ENCODE peak calls at places on chromosome 1, in four cellular contexts. K is mesendoderm, R is H9, F is IMR-90. E is an unnamed sample.

GRCh38 chr1:179840107-179840506 is 37.5 kb downstream of the TOR1AIP2 start:
- DNase-seq in K (no peak), R (no peak), F (no peak), E (no peak)

GRCh38 chr1:36528361-36529349 is 45.9 kb upstream of the CSF3R start:
- DNase-seq in K (peak; percentile 68), R (peak; percentile 56), F (no peak), E (no peak)

GRCh38 chr1:92933459-92933858 is 27.8 kb downstream of the DIPK1A start:
- DNase-seq in K (no peak), R (no peak), F (peak; percentile 47), E (no peak)

GRCh38 chr1:8880068-8880676 is 1.7 kb upstream of the ENO1 start:
- DNase-seq in K (peak; percentile 88), R (peak; percentile 51), F (peak; percentile 97), E (no peak)

GRCh38 chr1:245156041-245156735 is 1.4 kb downstream of the KIF26B start:
- DNase-seq in K (peak; percentile 89), R (peak; percentile 89), F (peak; percentile 65), E (peak; percentile 76)

GRCh38 chr1:45221716-45222115 is 15.3 kb upstream of the ZSWIM5 start:
- DNase-seq in K (no peak), R (no peak), F (no peak), E (no peak)

GRCh38 chr1:212557739-212558664 is 50.6 kb upstream of the ATF3 start:
- DNase-seq in K (peak; percentile 83), R (peak; percentile 61), F (peak; percentile 8), E (peak; percentile 21)

GRCh38 chr1:55329826-55330432 is 114.8 kb upstream of the USP24 start:
- DNase-seq in K (no peak), R (no peak), F (no peak), E (no peak)

GRCh38 chr1:61472876-61473275 is 252.1 kb downstream of the TM2D1 start:
- DNase-seq in K (no peak), R (no peak), F (no peak), E (no peak)

GRCh38 chr1:206555473-206555935 is 48.2 kb downstream of the RASSF5 start:
- DNase-seq in K (no peak), R (peak; percentile 37), F (no peak), E (no peak)

GRCh38 chr1:54956726-54957125 is 23.7 kb upstream of the TMEM61 start:
- DNase-seq in K (no peak), R (no peak), F (no peak), E (no peak)

GRCh38 chr1:73813726-73814125 is 384.2 kb downstream of the LRRIQ3 start:
- DNase-seq in K (no peak), R (no peak), F (no peak), E (no peak)

GRCh38 chr1:100360790-100361232 is 8.5 kb downstream of the CDC14A start:
- DNase-seq in K (peak; percentile 83), R (no peak), F (peak; percentile 49), E (no peak)

GRCh38 chr1:17873007-17873675 is 118.0 kb downstream of the ACTL8 start:
- DNase-seq in K (no peak), R (no peak), F (no peak), E (no peak)

GRCh38 chr1:28091043-28091781 is 2.8 kb upstream of the EYA3 start:
- DNase-seq in K (peak; percentile 61), R (peak; percentile 59), F (peak; percentile 72), E (peak; percentile 48)

GRCh38 chr1:28088168-28088961 is at the start of gene EYA3:
- DNase-seq in K (peak; percentile 99), R (peak; percentile 100), F (peak; percentile 98), E (peak; percentile 95)

GRCh38 chr1:28085129-28085528 is 3.3 kb downstream of the EYA3 start:
- DNase-seq in K (no peak), R (no peak), F (no peak), E (no peak)

GRCh38 chr1:28086651-28087050 is 1.8 kb downstream of the EYA3 start:
- DNase-seq in K (no peak), R (no peak), F (no peak), E (no peak)

GRCh38 chr1:28087614-28088167 is 719 bp downstream of the EYA3 start:
- DNase-seq in K (peak; percentile 49), R (no peak), F (peak; percentile 27), E (no peak)
- H3K4ac ChIP-seq in K (no peak overlapping the region), R (no peak overlapping the region), F (peak overlapping the region; percentile 88), E (no peak overlapping the region)

GRCh38 chr1:247331526-247332214 is at the start of gene ZNF496:
- DNase-seq in K (peak; percentile 96), R (peak; percentile 89), F (peak; percentile 88), E (peak; percentile 89)
- H3K4ac ChIP-seq in K (peak within 1 kb of the TSS; percentile 93), R (no peak within 1 kb of the TSS), F (peak within 1 kb of the TSS; percentile 86), E (no peak within 1 kb of the TSS)

GRCh38 chr1:22275626-22276395 is 132.9 kb upstream of the WNT4 start:
- DNase-seq in K (peak; percentile 70), R (peak; percentile 81), F (peak; percentile 49), E (peak; percentile 39)
- H3K4ac ChIP-seq in K (no peak overlapping the region), R (no peak overlapping the region), F (no peak overlapping the region), E (no peak overlapping the region)

DNA sequence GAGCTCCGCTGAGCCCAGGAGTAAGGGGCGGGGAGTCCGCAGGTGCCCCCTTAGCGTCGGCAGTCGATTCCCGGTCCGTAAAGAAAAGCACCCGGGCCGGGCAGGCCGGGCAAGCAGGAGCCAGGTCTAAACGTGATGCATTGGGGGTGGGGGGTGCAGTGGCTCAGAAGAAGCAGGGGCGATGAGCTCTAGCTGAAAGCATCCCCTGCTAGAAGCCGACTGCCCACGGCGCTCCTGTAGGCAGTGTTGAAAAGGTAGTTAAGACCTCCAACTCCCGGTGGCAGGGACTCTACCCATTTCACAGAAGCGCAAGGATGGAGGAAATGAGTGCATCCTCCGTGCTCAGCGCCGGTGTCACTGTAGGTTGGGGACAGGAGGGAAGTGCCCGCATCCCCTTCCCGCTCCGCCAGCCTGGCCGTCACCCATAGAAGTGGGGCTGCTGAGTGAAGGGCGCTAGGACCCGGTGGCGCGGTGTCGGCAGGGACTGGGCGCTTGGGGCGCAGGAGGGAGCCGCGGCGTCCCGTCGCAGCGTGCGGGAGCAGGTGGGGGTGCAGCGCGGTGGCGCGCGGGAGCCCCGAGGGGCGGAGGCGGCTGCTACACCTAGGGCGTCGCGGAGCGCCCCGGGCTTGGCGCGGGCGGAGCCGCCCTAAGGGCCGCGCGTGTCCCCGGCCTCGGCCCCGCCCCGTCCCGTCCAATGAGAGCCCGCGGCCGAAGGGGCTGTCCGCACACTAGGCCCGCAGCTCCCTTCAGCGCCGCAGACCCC is at the start of gene WNT2B:
- DNase-seq in K (peak; percentile 78), R (peak; percentile 76), F (no peak), E (no peak)
- H3K4ac ChIP-seq in K (no peak within 1 kb of the TSS), R (no peak within 1 kb of the TSS), F (no peak within 1 kb of the TSS), E (no peak within 1 kb of the TSS)